ENCODE peak calls at places on chromosomes 1 and 21, in five cellular contexts. B is A549; R is activated CD8-positive, alpha-beta T cell treated with anti-CD3 and anti-CD28 coated beads for 36 hours; K is mucosa of descending colon; M is left lung. W is an unnamed sample.

GRCh38 chr1:184802739-184803492 is 48.3 kb upstream of the EDEM3 start:
- ATAC-seq in B (no peak), R (no peak), K (no peak), M (no peak), W (peak; percentile 20)

GRCh38 chr1:56790036-56790435 is 29.2 kb downstream of the FYB2 start:
- ATAC-seq in B (no peak), R (no peak), K (peak; percentile 52), M (no peak), W (no peak)

GRCh38 chr1:11373029-11373964 is 100.3 kb downstream of the UBIAD1 start:
- ATAC-seq in B (no peak), R (no peak), K (no peak), M (no peak), W (no peak)

GRCh38 chr1:1922782-1923680 is 4.0 kb upstream of the TMEM52 start:
- ATAC-seq in B (no peak), R (no peak), K (peak; percentile 30), M (no peak), W (no peak)

GRCh38 chr1:234168061-234168724 is 205.1 kb upstream of the COA6 start:
- ATAC-seq in B (no peak), R (no peak), K (no peak), M (no peak), W (no peak)

GRCh38 chr1:64675718-64676345 is 69.0 kb upstream of the RAVER2 start:
- ATAC-seq in B (no peak), R (no peak), K (no peak), M (peak; percentile 53), W (no peak)

GRCh38 chr1:19312782-19313635 is 883 bp downstream of the SLC66A1 start:
- ATAC-seq in B (no peak), R (no peak), K (peak; percentile 35), M (no peak), W (no peak)

GRCh38 chr1:51282605-51283004 is 46.5 kb downstream of the RNF11 start:
- ATAC-seq in B (no peak), R (peak; percentile 15), K (no peak), M (no peak), W (no peak)

GRCh38 chr1:197632651-197633050 is 142.6 kb downstream of the DENND1B start:
- ATAC-seq in B (no peak), R (no peak), K (no peak), M (no peak), W (no peak)

GRCh38 chr1:47252369-47252768 is 20.3 kb upstream of the TAL1 start:
- ATAC-seq in B (no peak), R (no peak), K (no peak), M (no peak), W (no peak)

GRCh38 chr21:43749686-43750262 is 26.3 kb downstream of the CSTB start:
- ATAC-seq in B (no peak), R (no peak), K (no peak), M (no peak), W (no peak)

GRCh38 chr1:235270625-235271024 is 57.4 kb downstream of the ARID4B start:
- ATAC-seq in B (peak; percentile 39), R (peak; percentile 85), K (no peak), M (no peak), W (no peak)

GRCh38 chr1:21366288-21366687 is 73.6 kb upstream of the NBPF3 start:
- ATAC-seq in B (no peak), R (no peak), K (no peak), M (no peak), W (no peak)

GRCh38 chr21:38628426-38628825 is 130.1 kb upstream of the ERG start:
- ATAC-seq in B (peak; percentile 43), R (no peak), K (no peak), M (no peak), W (no peak)
- TF ChIP-seq CTCF in B (no peak), R (no peak), K (no peak), M (no peak), W (no peak)

GRCh38 chr21:17269760-17270159 is 243.1 kb upstream of the CXADR start:
- ATAC-seq in B (no peak), R (no peak), K (no peak), M (no peak), W (no peak)

DNA sequence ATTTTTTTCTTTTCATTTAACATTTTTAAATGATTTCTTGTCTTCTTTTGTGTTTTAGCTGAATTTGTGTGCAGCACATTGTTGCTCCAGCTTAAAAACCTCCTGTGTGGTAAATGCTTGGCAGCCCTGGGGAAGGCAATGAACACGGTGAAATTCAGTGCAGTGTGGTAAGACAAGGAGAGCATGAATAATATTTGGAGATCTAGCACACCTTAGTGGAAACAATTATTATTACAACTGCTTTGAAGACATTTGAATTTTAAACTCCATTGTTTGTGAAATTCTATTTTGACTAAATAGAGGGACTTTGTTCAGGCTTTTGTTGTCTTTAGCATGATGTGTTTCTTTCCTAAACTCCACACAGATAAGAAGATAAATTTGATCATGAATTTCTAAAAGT is 242.6 kb upstream of the CXADR start:
- ATAC-seq in B (peak; percentile 62), R (no peak), K (no peak), M (peak; percentile 87), W (peak; percentile 66)
- TF ChIP-seq CTCF in B (peak; percentile 40), R (peak; percentile 33), K (no peak), M (peak; percentile 45), W (peak; percentile 37)

GRCh38 chr21:24076179-24076578 is 1531.1 kb downstream of the MRPL39 start:
- ATAC-seq in B (no peak), R (no peak), K (no peak), M (no peak), W (no peak)
- TF ChIP-seq CTCF in B (no peak), R (no peak), K (no peak), M (peak; percentile 6), W (no peak)

DNA sequence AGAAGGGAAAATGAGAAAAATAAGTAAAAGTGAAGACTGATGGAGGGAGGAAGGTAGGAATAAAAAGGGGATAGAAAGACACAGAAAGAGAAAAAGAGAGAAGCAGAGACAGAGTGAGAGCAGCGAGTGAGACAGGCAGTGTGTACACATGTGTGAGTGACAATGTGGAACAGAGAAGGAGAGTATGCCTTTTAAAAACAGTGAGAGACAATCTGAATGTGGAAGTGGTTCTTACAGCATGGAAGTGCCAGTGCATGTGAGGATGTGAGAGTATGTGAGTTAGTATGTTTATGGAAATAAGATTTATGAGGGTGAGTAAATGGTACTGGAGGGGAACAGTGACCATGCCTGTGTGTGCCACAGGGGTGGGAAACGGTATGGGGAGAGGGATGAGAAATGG is 1.2 kb downstream of the NEGR1 start:
- ATAC-seq in B (no peak), R (no peak), K (no peak), M (no peak), W (no peak)
- TF ChIP-seq CTCF in B (no peak), R (no peak), K (no peak), M (no peak), W (no peak)

GRCh38 chr1:32786856-32787255 is 30.3 kb downstream of the YARS1 start:
- ATAC-seq in B (no peak), R (no peak), K (peak; percentile 51), M (no peak), W (no peak)
- TF ChIP-seq CTCF in B (peak; percentile 24), R (no peak), K (no peak), M (no peak), W (peak; percentile 28)

GRCh38 chr1:7474143-7474490 is 297.0 kb upstream of the VAMP3 start:
- ATAC-seq in B (no peak), R (no peak), K (no peak), M (no peak), W (no peak)

GRCh38 chr1:7473223-7474142 is 297.6 kb upstream of the VAMP3 start:
- ATAC-seq in B (no peak), R (no peak), K (no peak), M (peak; percentile 80), W (no peak)

GRCh38 chr1:7476402-7476801 is 294.7 kb upstream of the VAMP3 start:
- ATAC-seq in B (no peak), R (no peak), K (no peak), M (no peak), W (no peak)

GRCh38 chr1:7475691-7476090 is 295.4 kb upstream of the VAMP3 start:
- ATAC-seq in B (no peak), R (no peak), K (no peak), M (no peak), W (no peak)

GRCh38 chr1:7474786-7475502 is 296.2 kb upstream of the VAMP3 start:
- ATAC-seq in B (no peak), R (no peak), K (no peak), M (no peak), W (no peak)
- TF ChIP-seq CTCF in B (peak; percentile 35), R (no peak), K (no peak), M (no peak), W (no peak)

W was measured in gastroesophageal sphincter.